ENCODE peak calls at places on chromosomes 11 and 22, in seven cellular contexts. One of them, this sample, is unnamed.
A peak's percentile ranks its signal among the peaks of the same experiment; 100 is the strongest.

GRCh38 chr11:2977113-2977512 is 15.0 kb downstream of the NAP1L4 start:
- DNase-seq in right atrium auricular region: no peak
- DNase-seq in neuronal stem cell: no peak
- DNase-seq in SK-N-SH: no peak
- DNase-seq in vagina: no peak
- DNase-seq in GM23338: no peak
- DNase-seq in thoracic aorta: no peak
- DNase-seq in this sample: no peak

GRCh38 chr11:118180300-118180703 is 3.9 kb upstream of the SCN2B start:
- DNase-seq in right atrium auricular region: peak; percentile 85
- DNase-seq in neuronal stem cell: peak; percentile 60
- DNase-seq in SK-N-SH: peak; percentile 78
- DNase-seq in vagina: no peak
- DNase-seq in GM23338: peak; percentile 89
- DNase-seq in thoracic aorta: no peak
- DNase-seq in this sample: peak; percentile 81

GRCh38 chr11:64078905-64079304 is 43.2 kb downstream of the FLRT1 start:
- DNase-seq in right atrium auricular region: no peak
- DNase-seq in neuronal stem cell: no peak
- DNase-seq in SK-N-SH: no peak
- DNase-seq in vagina: no peak
- DNase-seq in GM23338: no peak
- DNase-seq in thoracic aorta: no peak
- DNase-seq in this sample: no peak

GRCh38 chr11:61890536-61891330 is 612 bp downstream of the FADS3 start:
- DNase-seq in right atrium auricular region: peak; percentile 89
- DNase-seq in neuronal stem cell: no peak
- DNase-seq in SK-N-SH: peak; percentile 83
- DNase-seq in vagina: no peak
- DNase-seq in GM23338: no peak
- DNase-seq in thoracic aorta: peak; percentile 82
- DNase-seq in this sample: no peak

GRCh38 chr22:44567846-44568493 is 69.9 kb upstream of the RTL6 start:
- DNase-seq in right atrium auricular region: no peak
- DNase-seq in neuronal stem cell: no peak
- DNase-seq in SK-N-SH: no peak
- DNase-seq in vagina: no peak
- DNase-seq in GM23338: peak; percentile 57
- DNase-seq in thoracic aorta: no peak
- DNase-seq in this sample: no peak

GRCh38 chr11:66559141-66559861 is 9.1 kb downstream of the CTSF start:
- DNase-seq in right atrium auricular region: no peak
- DNase-seq in neuronal stem cell: no peak
- DNase-seq in SK-N-SH: peak; percentile 65
- DNase-seq in vagina: peak; percentile 64
- DNase-seq in GM23338: peak; percentile 84
- DNase-seq in thoracic aorta: no peak
- DNase-seq in this sample: no peak

GRCh38 chr22:40853961-40854360 is 2.5 kb downstream of the ST13 start:
- DNase-seq in right atrium auricular region: no peak
- DNase-seq in neuronal stem cell: no peak
- DNase-seq in SK-N-SH: peak; percentile 0
- DNase-seq in vagina: no peak
- DNase-seq in GM23338: no peak
- DNase-seq in thoracic aorta: no peak
- DNase-seq in this sample: no peak

GRCh38 chr11:13016415-13016814 is 7.3 kb downstream of the RASSF10 start:
- DNase-seq in right atrium auricular region: no peak
- DNase-seq in neuronal stem cell: no peak
- DNase-seq in SK-N-SH: no peak
- DNase-seq in vagina: no peak
- DNase-seq in GM23338: no peak
- DNase-seq in thoracic aorta: no peak
- DNase-seq in this sample: no peak

GRCh38 chr11:7612661-7613393 is 60.5 kb downstream of the CYB5R2 start:
- DNase-seq in right atrium auricular region: no peak
- DNase-seq in neuronal stem cell: peak; percentile 35
- DNase-seq in SK-N-SH: no peak
- DNase-seq in vagina: no peak
- DNase-seq in GM23338: no peak
- DNase-seq in thoracic aorta: no peak
- DNase-seq in this sample: no peak

GRCh38 chr11:18608373-18608772 is 8.8 kb downstream of the MISFA start:
- DNase-seq in right atrium auricular region: no peak
- DNase-seq in neuronal stem cell: no peak
- DNase-seq in SK-N-SH: no peak
- DNase-seq in vagina: no peak
- DNase-seq in GM23338: no peak
- DNase-seq in thoracic aorta: no peak
- DNase-seq in this sample: no peak

GRCh38 chr11:47443028-47443700 is 5.8 kb downstream of the RAPSN start:
- DNase-seq in right atrium auricular region: no peak
- DNase-seq in neuronal stem cell: no peak
- DNase-seq in SK-N-SH: peak; percentile 71
- DNase-seq in vagina: no peak
- DNase-seq in GM23338: peak; percentile 59
- DNase-seq in thoracic aorta: no peak
- DNase-seq in this sample: no peak

GRCh38 chr11:44622721-44623258 is 57.3 kb downstream of the CD82 start:
- DNase-seq in right atrium auricular region: no peak
- DNase-seq in neuronal stem cell: no peak
- DNase-seq in SK-N-SH: no peak
- DNase-seq in vagina: peak; percentile 56
- DNase-seq in GM23338: no peak
- DNase-seq in thoracic aorta: no peak
- DNase-seq in this sample: no peak

GRCh38 chr11:37449146-37449545 is 851.1 kb upstream of the RAG2 start:
- DNase-seq in right atrium auricular region: no peak
- DNase-seq in neuronal stem cell: peak; percentile 14
- DNase-seq in SK-N-SH: peak; percentile 10
- DNase-seq in vagina: no peak
- DNase-seq in GM23338: peak; percentile 30
- DNase-seq in thoracic aorta: no peak
- DNase-seq in this sample: no peak

GRCh38 chr22:21936151-21936778 is 16.4 kb downstream of the PPM1F start:
- DNase-seq in right atrium auricular region: peak; percentile 70
- DNase-seq in neuronal stem cell: no peak
- DNase-seq in SK-N-SH: no peak
- DNase-seq in vagina: no peak
- DNase-seq in GM23338: no peak
- DNase-seq in thoracic aorta: no peak
- DNase-seq in this sample: peak; percentile 15

GRCh38 chr11:61689164-61689496 is 8.9 kb downstream of the DAGLA start:
- DNase-seq in right atrium auricular region: no peak
- DNase-seq in neuronal stem cell: no peak
- DNase-seq in SK-N-SH: no peak
- DNase-seq in vagina: no peak
- DNase-seq in GM23338: no peak
- DNase-seq in thoracic aorta: no peak
- DNase-seq in this sample: no peak

GRCh38 chr11:46119352-46120216 is 1.7 kb downstream of the PHF21A start:
- DNase-seq in right atrium auricular region: no peak
- DNase-seq in neuronal stem cell: peak; percentile 61
- DNase-seq in SK-N-SH: peak; percentile 70
- DNase-seq in vagina: no peak
- DNase-seq in GM23338: peak; percentile 60
- DNase-seq in thoracic aorta: no peak
- DNase-seq in this sample: peak; percentile 45

GRCh38 chr22:45997077-45997774 is 20.3 kb upstream of the WNT7B start:
- DNase-seq in right atrium auricular region: peak; percentile 95
- DNase-seq in neuronal stem cell: no peak
- DNase-seq in SK-N-SH: no peak
- DNase-seq in vagina: no peak
- DNase-seq in GM23338: peak; percentile 37
- DNase-seq in thoracic aorta: no peak
- DNase-seq in this sample: peak; percentile 76

GRCh38 chr11:85346484-85346883 is 280.7 kb downstream of the DLG2 start:
- DNase-seq in right atrium auricular region: no peak
- DNase-seq in neuronal stem cell: no peak
- DNase-seq in SK-N-SH: no peak
- DNase-seq in vagina: no peak
- DNase-seq in GM23338: peak; percentile 4
- DNase-seq in thoracic aorta: no peak
- DNase-seq in this sample: no peak

GRCh38 chr11:16958833-16959232 is 55.4 kb downstream of the PLEKHA7 start:
- DNase-seq in right atrium auricular region: peak; percentile 26
- DNase-seq in neuronal stem cell: no peak
- DNase-seq in SK-N-SH: no peak
- DNase-seq in vagina: no peak
- DNase-seq in GM23338: no peak
- DNase-seq in thoracic aorta: no peak
- DNase-seq in this sample: no peak

GRCh38 chr22:45505991-45506743 is 3.5 kb downstream of the FBLN1 start:
- DNase-seq in right atrium auricular region: no peak
- DNase-seq in neuronal stem cell: no peak
- DNase-seq in SK-N-SH: no peak
- DNase-seq in vagina: no peak
- DNase-seq in GM23338: peak; percentile 31
- DNase-seq in thoracic aorta: no peak
- DNase-seq in this sample: no peak

GRCh38 chr11:359181-359714 is 10.1 kb upstream of the B4GALNT4 start:
- DNase-seq in right atrium auricular region: no peak
- DNase-seq in neuronal stem cell: no peak
- DNase-seq in SK-N-SH: no peak
- DNase-seq in vagina: no peak
- DNase-seq in GM23338: no peak
- DNase-seq in thoracic aorta: no peak
- DNase-seq in this sample: no peak

GRCh38 chr11:12803086-12803826 is 129.0 kb downstream of the TEAD1 start:
- DNase-seq in right atrium auricular region: no peak
- DNase-seq in neuronal stem cell: peak; percentile 41
- DNase-seq in SK-N-SH: no peak
- DNase-seq in vagina: no peak
- DNase-seq in GM23338: no peak
- DNase-seq in thoracic aorta: no peak
- DNase-seq in this sample: no peak

GRCh38 chr11:9231848-9232177 is 33.3 kb downstream of the DENND5A start:
- DNase-seq in right atrium auricular region: no peak
- DNase-seq in neuronal stem cell: no peak
- DNase-seq in SK-N-SH: no peak
- DNase-seq in vagina: no peak
- DNase-seq in GM23338: peak; percentile 62
- DNase-seq in thoracic aorta: no peak
- DNase-seq in this sample: no peak
- H3K27ac ChIP-seq in right atrium auricular region: peak overlapping the region; percentile 46
- H3K27ac ChIP-seq in neuronal stem cell: no peak overlapping the region
- H3K27ac ChIP-seq in SK-N-SH: peak overlapping the region; percentile 23
- H3K27ac ChIP-seq in vagina: peak overlapping the region; percentile 38
- H3K27ac ChIP-seq in GM23338: no peak overlapping the region
- H3K27ac ChIP-seq in thoracic aorta: peak overlapping the region; percentile 57
- H3K27ac ChIP-seq in this sample: peak overlapping the region; percentile 86

DNA sequence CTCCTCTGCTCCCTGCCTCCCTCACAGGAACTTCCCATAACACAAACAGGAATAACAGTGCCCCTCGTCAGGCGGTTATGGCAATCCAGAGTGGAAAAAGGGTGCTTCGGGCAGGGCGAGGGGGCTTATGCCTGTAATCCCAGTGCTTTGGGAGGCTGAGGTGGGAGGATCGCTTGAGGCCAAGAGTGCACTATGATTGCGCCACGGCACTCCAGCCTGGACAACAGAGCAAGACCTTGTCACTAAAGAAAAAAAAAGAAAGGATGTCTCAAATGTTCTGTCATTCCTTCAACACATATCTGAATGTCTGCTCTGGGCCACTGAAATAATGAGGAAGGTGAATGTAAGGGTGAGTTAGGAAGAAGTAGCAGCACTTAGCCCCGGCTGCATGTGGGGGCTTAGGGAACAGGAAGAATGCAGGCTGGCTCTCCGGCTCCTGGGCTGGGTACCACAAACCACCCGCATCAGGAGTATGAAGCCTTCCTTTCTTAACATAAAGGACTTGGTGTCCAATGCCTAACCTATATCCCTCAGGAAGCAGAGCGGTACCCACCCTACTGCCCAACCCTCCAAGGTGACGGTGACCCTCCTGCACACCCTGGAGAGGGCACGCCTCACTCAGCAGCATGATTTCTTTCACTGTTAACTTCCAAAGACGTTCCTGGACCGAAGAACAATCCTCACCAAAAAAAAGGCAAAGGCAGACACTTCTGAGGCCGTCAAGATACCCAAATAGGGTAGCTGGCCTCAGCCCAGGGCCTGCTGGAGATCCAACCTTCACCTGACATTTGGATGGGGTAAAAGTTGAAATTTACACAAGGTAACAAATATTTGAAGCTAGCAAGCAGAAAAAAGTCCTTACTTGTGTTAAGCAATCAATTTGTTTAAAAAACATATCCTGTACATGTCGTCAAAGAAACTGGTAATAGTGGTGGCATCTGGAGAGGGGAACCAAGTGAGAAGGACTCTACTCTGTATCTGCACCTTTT is 3.8 kb downstream of the CPT1A start:
- DNase-seq in right atrium auricular region: no peak
- DNase-seq in neuronal stem cell: no peak
- DNase-seq in SK-N-SH: no peak
- DNase-seq in vagina: no peak
- DNase-seq in GM23338: no peak
- DNase-seq in thoracic aorta: no peak
- DNase-seq in this sample: no peak
- H3K27ac ChIP-seq in right atrium auricular region: peak overlapping the region; percentile 91
- H3K27ac ChIP-seq in neuronal stem cell: no peak overlapping the region
- H3K27ac ChIP-seq in SK-N-SH: peak overlapping the region; percentile 98
- H3K27ac ChIP-seq in vagina: peak overlapping the region; percentile 97
- H3K27ac ChIP-seq in GM23338: no peak overlapping the region
- H3K27ac ChIP-seq in thoracic aorta: peak overlapping the region; percentile 94
- H3K27ac ChIP-seq in this sample: no peak overlapping the region

DNA sequence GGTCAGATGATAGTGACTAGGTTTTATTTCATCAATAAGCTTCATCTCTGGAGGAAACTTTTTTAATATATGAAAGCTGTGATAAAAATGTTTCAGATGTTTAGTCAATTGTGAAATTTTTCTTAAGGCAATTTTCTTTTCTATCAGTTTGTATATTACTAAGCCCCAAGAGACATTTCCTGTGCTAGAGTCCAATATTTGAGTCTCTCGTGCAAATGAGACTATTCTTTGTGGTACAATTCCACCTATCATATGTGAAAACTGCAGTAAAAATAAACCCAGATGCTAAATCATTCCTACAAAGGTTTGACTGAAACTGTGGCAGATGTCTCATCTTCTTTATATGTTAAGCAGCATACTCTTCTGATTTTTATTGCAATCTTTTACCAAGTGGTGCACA is 28.0 kb downstream of the CTR9 start:
- DNase-seq in right atrium auricular region: no peak
- DNase-seq in neuronal stem cell: no peak
- DNase-seq in SK-N-SH: no peak
- DNase-seq in vagina: no peak
- DNase-seq in GM23338: no peak
- DNase-seq in thoracic aorta: no peak
- DNase-seq in this sample: no peak
- H3K27ac ChIP-seq in right atrium auricular region: peak overlapping the region; percentile 78
- H3K27ac ChIP-seq in neuronal stem cell: no peak overlapping the region
- H3K27ac ChIP-seq in SK-N-SH: peak overlapping the region; percentile 95
- H3K27ac ChIP-seq in vagina: peak overlapping the region; percentile 68
- H3K27ac ChIP-seq in GM23338: peak overlapping the region; percentile 6
- H3K27ac ChIP-seq in thoracic aorta: no peak overlapping the region
- H3K27ac ChIP-seq in this sample: peak overlapping the region; percentile 43

DNA sequence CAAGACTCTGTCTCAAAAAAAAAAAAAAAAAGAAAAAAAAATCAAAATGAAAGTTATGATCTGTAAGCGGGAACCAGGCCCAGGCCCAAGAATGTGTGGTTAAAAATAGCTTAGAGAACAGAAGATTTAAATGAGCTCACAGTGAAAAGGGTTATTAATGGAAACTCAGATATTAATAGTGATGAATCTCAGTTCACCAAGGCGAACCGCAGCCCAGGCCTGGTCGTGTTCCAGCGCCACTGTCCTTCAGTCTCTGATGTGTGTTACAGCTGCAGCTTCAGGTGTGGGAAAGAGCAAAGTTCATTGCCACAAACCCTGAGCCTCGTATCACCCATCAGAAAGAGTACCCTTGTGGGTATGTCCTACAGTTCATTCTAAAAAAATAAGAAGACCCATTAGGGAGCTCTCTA is 107.1 kb downstream of the GAB2 start:
- DNase-seq in right atrium auricular region: peak; percentile 66
- DNase-seq in neuronal stem cell: no peak
- DNase-seq in SK-N-SH: no peak
- DNase-seq in vagina: no peak
- DNase-seq in GM23338: no peak
- DNase-seq in thoracic aorta: peak; percentile 33
- DNase-seq in this sample: no peak
- H3K27ac ChIP-seq in right atrium auricular region: peak overlapping the region; percentile 76
- H3K27ac ChIP-seq in neuronal stem cell: no peak overlapping the region
- H3K27ac ChIP-seq in SK-N-SH: no peak overlapping the region
- H3K27ac ChIP-seq in vagina: no peak overlapping the region
- H3K27ac ChIP-seq in GM23338: no peak overlapping the region
- H3K27ac ChIP-seq in thoracic aorta: peak overlapping the region; percentile 13
- H3K27ac ChIP-seq in this sample: peak overlapping the region; percentile 31

This sample was measured in substantia nigra.